ENCODE peak calls at places on chromosomes 3 and 15, in five cellular contexts. H is AG04450, X is WERI-Rb-1, Q is transverse colon, P is aorta. E is an unnamed sample. For H3K27me3, the result is how much of the 10 kb centered on the place peaks cover.

GRCh38 chr3:11514191-11514770 is 129.4 kb downstream of the VGLL4 start:
- DNase-seq in H (no peak), X (no peak), Q (no peak), P (peak), E (no peak)

GRCh38 chr3:94303266-94303665 is 240.4 kb downstream of the NSUN3 start:
- DNase-seq in H (no peak), X (no peak), Q (no peak), P (no peak), E (no peak)

GRCh38 chr3:149850787-149851582 is 38.0 kb downstream of the RNF13 start:
- DNase-seq in H (no peak), X (no peak), Q (no peak), P (no peak), E (no peak)

GRCh38 chr3:13878711-13879101 is 1.2 kb downstream of the WNT7A start:
- DNase-seq in H (no peak), X (peak), Q (no peak), P (no peak), E (peak)

GRCh38 chr15:31252386-31252785 is 74.2 kb upstream of the KLF13 start:
- DNase-seq in H (no peak), X (peak), Q (no peak), P (no peak), E (no peak)

GRCh38 chr15:89971592-89971997 is 29.5 kb upstream of the ZNF710 start:
- DNase-seq in H (no peak), X (peak), Q (peak), P (peak), E (peak)

GRCh38 chr15:56105855-56106254 is 112.4 kb upstream of the NEDD4 start:
- DNase-seq in H (no peak), X (no peak), Q (no peak), P (no peak), E (no peak)

GRCh38 chr3:10703875-10704274 is 112.2 kb upstream of the SLC6A11 start:
- DNase-seq in H (no peak), X (peak), Q (no peak), P (no peak), E (peak)

GRCh38 chr15:39025331-39025730 is 460.7 kb upstream of the RASGRP1 start:
- DNase-seq in H (no peak), X (no peak), Q (no peak), P (no peak), E (no peak)

GRCh38 chr15:38991126-38991525 is 426.5 kb upstream of the RASGRP1 start:
- DNase-seq in H (no peak), X (peak), Q (no peak), P (no peak), E (peak)

GRCh38 chr3:169923831-169924230 is 12.5 kb downstream of the SAMD7 start:
- DNase-seq in H (no peak), X (no peak), Q (no peak), P (no peak), E (no peak)

GRCh38 chr3:73502609-73503560 is 121.9 kb downstream of the PDZRN3 start:
- DNase-seq in H (peak), X (peak), Q (peak), P (peak), E (peak)

GRCh38 chr3:138875754-138876664 is 41.3 kb upstream of the PIK3CB start:
- DNase-seq in H (no peak), X (no peak), Q (no peak), P (no peak), E (no peak)

GRCh38 chr3:105745046-105745445 is 123.8 kb downstream of the CBLB start:
- DNase-seq in H (no peak), X (no peak), Q (no peak), P (no peak), E (no peak)

GRCh38 chr15:39124925-39125625 is 455.8 kb upstream of the THBS1 start:
- DNase-seq in H (no peak), X (no peak), Q (no peak), P (no peak), E (no peak)

GRCh38 chr3:14278799-14279705 is 100.4 kb downstream of the LSM3 start:
- DNase-seq in H (no peak), X (peak), Q (no peak), P (no peak), E (peak)

GRCh38 chr15:60397772-60398445 is at the start of gene ANXA2:
- DNase-seq in H (no peak), X (no peak), Q (peak), P (peak), E (peak)

GRCh38 chr3:28667646-28668376 is 319.2 kb upstream of the AZI2 start:
- DNase-seq in H (peak), X (peak), Q (peak), P (peak), E (peak)

GRCh38 chr3:25895443-25895842 is 105.6 kb downstream of the OXSM start:
- DNase-seq in H (peak), X (no peak), Q (no peak), P (no peak), E (no peak)

GRCh38 chr3:59733041-59733809 is 683.4 kb upstream of the CFAP20DC start:
- DNase-seq in H (no peak), X (no peak), Q (no peak), P (no peak), E (no peak)

GRCh38 chr3:47578691-47579632 is at the start of gene CSPG5:
- DNase-seq in H (no peak), X (peak), Q (peak), P (no peak), E (peak)

GRCh38 chr3:20323307-20323927 is 137.4 kb upstream of the SGO1 start:
- DNase-seq in H (no peak), X (no peak), Q (no peak), P (no peak), E (no peak)

GRCh38 chr3:27596920-27597319 is 112.7 kb upstream of the SLC4A7 start:
- DNase-seq in H (no peak), X (no peak), Q (no peak), P (no peak), E (no peak)

DNA sequence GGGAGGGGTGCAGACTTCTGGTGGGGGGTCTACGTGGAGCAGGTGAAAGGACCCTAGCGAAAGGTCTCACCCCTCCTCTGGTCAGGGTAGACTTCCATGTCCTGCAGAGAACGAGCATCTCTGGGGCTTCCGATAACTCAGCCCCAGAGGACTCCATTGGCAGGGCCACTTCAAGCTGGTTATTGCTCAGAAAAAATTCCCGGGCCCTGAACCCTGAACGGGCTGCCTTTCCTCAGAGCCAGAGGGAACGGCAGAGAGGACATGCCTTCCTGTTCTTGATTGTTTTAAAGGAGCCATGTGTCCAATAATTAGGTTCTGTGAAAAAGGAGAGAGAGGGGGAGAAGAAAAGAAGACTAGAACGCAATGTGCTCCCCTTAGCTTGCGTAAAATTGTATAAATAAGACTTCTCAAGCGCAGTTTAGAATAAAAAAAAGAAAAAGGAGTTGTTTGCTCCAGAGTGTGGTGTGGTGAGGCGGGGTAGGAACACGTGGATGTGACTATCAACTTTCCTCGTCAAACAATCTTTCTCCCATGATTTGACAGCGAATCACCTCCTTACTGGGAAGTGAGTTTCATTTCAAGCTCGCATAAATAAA is 193.4 kb upstream of the UBE2E1 start:
- DNase-seq in H (peak), X (no peak), Q (peak), P (no peak), E (no peak)
- H3K4me3 ChIP-seq in H (no peak), X (no peak), Q (no peak), P (peak), E (no peak)

DNA sequence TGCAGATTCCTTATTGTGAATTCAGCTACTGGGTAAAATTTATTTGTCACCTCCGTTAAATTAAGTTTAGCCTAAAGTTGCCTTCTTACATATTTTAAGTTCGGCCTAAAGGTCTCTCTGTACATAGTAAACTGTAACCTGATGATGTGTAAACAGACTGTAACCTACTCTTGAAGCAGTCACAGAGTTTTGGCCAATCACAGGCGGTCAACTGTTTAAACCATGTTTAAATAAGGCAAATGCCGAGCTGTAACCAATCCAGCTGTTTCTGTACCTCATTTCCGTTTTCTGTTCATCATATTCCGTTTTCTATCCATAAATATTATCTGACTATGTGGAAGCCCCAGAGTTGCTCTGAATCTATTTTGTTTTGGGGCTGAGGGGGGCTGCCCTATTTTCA is 2.4 kb upstream of the ADAMTSL3 start:
- DNase-seq in H (no peak), X (no peak), Q (no peak), P (no peak), E (no peak)
- H3K27me3 ChIP-seq in H (under half), X (under half), Q (under half), P (under half), E (under half)

GRCh38 chr3:115624898-115625297 is 1.6 kb downstream of the GAP43 start:
- DNase-seq in H (no peak), X (no peak), Q (no peak), P (no peak), E (no peak)
- H3K4me3 ChIP-seq in H (no peak), X (no peak), Q (no peak), P (no peak), E (peak)

GRCh38 chr15:26298666-26299065 is 435.5 kb upstream of the ATP10A start:
- DNase-seq in H (no peak), X (no peak), Q (no peak), P (no peak), E (no peak)
- H3K27me3 ChIP-seq in H (under half), X (under half), Q (under half), P (under half), E (under half)

DNA sequence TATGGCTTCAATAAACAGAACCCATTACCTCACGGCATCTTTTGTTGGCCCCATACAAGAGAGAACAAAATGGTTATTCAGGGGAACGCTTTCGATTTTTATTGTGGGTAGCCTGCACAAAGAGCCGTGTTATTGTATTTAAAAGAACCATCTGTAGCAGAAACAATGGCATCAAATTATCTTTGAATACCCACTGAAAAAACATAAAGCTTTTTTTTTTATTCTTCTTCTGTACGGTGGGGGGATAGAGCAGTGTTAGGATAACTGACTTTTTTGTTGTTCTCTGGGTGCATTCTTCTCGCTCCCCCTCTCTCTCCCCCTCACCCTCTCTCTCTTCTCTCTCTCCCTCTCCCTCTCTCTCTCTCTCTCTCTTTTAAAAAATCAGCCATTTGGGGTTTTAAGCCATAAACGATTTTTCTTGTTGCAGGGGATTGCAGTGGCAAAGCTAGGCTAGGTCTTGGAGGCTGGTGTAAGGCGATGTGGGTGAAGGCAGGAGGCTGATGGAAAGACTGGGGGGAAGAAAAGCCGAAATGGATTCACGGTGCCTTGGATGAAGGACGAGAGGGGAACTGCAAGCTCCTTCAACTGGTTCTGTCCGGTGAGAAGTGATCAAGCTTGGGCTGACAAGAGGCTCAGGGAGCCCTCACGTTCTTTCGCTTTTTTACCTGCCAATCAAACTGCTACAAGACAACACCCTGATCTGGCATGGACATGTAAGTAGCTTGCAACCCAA is 12.4 kb upstream of the SOX2 start:
- DNase-seq in H (no peak), X (no peak), Q (no peak), P (no peak), E (peak)
- H3K4me3 ChIP-seq in H (no peak), X (no peak), Q (no peak), P (no peak), E (peak)

DNA sequence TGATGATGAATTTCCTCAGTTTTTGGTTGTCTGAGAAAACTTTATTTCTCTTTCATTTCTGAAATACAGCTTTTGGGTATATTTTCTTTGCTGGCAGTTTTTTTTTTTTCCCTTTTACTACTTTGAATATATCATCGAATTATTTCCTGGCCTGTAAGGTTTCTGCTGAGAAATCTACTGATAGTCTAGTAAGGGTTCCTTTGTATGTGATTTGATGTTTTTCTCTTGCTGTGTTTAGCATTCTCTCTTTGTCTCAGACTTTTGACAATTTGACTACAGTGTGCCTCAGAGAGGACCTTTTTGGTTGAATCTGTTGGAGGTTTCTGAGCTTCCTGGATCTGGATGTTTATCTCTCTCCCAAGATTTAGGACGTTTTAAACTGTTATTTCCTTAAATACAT is 336.0 kb downstream of the CACNA2D3 start:
- DNase-seq in H (no peak), X (no peak), Q (no peak), P (no peak), E (no peak)
- H3K27me3 ChIP-seq in H (under half), X (under half), Q (under half), P (under half), E (under half)

DNA sequence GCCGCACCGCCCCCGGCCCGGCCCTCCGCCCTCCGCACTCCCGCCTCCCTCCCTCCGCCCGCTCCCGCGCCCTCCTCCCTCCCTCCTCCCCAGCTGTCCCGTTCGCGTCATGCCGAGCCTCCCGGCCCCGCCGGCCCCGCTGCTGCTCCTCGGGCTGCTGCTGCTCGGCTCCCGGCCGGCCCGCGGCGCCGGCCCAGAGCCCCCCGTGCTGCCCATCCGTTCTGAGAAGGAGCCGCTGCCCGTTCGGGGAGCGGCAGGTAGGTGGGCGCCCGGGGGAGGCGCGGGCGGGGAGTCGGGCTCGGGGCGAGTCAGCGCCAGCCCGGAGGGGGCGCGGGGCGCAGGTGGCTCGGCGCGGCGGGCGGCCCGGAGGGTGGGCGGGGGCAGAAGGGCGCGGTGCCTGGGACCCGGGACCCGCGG is 364 bp downstream of the CHRD start:
- DNase-seq in H (no peak), X (peak), Q (peak), P (peak), E (peak)
- H3K4me3 ChIP-seq in H (peak), X (peak), Q (peak), P (peak), E (peak)

DNA sequence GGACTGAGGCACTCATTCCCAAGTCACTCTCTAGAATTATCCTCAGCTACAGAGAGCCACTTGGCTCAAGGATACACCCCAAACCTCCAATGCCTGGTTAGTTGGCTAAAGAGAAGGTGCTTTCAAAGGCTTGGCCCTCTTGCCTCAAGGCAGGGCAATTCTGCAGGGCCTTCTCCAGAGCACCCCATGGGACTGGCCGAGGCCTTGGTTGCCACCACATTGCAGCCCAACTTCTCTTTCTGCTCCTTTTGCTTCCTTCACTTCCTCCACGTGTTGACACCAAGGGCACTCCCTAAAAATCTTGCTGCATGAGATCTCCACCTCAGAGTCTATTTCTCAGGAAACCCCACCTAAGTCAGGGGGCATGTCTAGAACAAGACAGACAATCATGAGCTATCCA is 36.7 kb downstream of the MEGF11 start:
- DNase-seq in H (no peak), X (no peak), Q (no peak), P (no peak), E (no peak)
- H3K27me3 ChIP-seq in H (under half), X (under half), Q (under half), P (under half), E (under half)

DNA sequence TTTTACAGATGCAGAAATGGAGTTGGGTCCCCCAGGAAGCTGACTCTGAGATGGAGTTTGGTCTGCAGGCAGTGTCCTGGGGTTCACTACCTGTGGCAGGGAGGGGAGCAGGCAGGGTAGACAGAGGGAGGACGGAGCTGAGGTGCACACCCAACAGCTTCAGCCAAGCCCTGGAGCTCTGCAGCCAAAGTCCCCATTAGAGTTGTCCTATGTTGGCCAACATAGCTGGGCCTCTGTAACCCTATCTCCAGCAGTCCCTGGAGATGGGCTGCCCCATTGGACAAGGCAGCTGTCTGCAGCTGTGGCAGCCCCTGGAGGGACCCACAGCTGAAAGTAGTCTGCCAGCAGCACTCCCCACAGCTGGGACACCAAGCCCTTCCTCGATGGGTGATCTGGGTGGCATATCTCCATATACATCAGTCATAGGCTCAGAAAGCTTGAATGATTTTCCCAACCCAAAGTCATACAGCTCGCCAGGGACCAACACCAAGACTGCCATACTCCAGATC is 32.0 kb downstream of the STARD5 start:
- DNase-seq in H (no peak), X (no peak), Q (peak), P (no peak), E (no peak)
- H3K4me3 ChIP-seq in H (no peak), X (no peak), Q (no peak), P (no peak), E (no peak)

GRCh38 chr3:127081001-127081720 is 98.2 kb downstream of the PLXNA1 start:
- DNase-seq in H (no peak), X (peak), Q (no peak), P (peak), E (no peak)

GRCh38 chr3:127085576-127085975 is 102.7 kb downstream of the PLXNA1 start:
- DNase-seq in H (no peak), X (no peak), Q (no peak), P (no peak), E (no peak)

GRCh38 chr3:127082066-127082465 is 99.2 kb downstream of the PLXNA1 start:
- DNase-seq in H (no peak), X (no peak), Q (no peak), P (peak), E (no peak)

GRCh38 chr3:127084401-127084990 is 101.6 kb downstream of the PLXNA1 start:
- DNase-seq in H (no peak), X (no peak), Q (no peak), P (peak), E (no peak)

GRCh38 chr3:127083778-127084355 is 101.0 kb downstream of the PLXNA1 start:
- DNase-seq in H (no peak), X (no peak), Q (no peak), P (peak), E (no peak)
- H3K27me3 ChIP-seq in H (under half), X (under half), Q (under half), P (under half), E (under half)